ENCODE peak calls at places on chromosomes 2 and 18, in nine cellular contexts. W is thoracic aorta, G is cardiac muscle cell, Z is psoas muscle, R is GM23338, E is brain microvascular endothelial cell, C is upper lobe of left lung, O is sigmoid colon, S is AG04450. A is an unnamed sample.

GRCh38 chr2:84033347-84033974 is 425.6 kb downstream of the SUCLG1 start:
- DNase-seq in W (no peak), G (no peak), Z (no peak), R (no peak), E (no peak), C (no peak), O (no peak), S (no peak), A (no peak)

GRCh38 chr18:68796936-68797690 is 767 bp upstream of the CCDC102B start:
- DNase-seq in W (no peak), G (no peak), Z (no peak), R (peak; percentile 1), E (peak; percentile 95), C (no peak), O (no peak), S (no peak), A (no peak)

GRCh38 chr2:60885683-60886082 is 4.3 kb downstream of the REL start:
- DNase-seq in W (no peak), G (no peak), Z (no peak), R (no peak), E (no peak), C (no peak), O (no peak), S (no peak), A (no peak)

GRCh38 chr2:54569745-54570296 is 113.7 kb downstream of the SPTBN1 start:
- DNase-seq in W (no peak), G (no peak), Z (no peak), R (no peak), E (no peak), C (peak; percentile 37), O (no peak), S (no peak), A (peak; percentile 60)

GRCh38 chr18:31679133-31679731 is 5.1 kb downstream of the B4GALT6 start:
- DNase-seq in W (no peak), G (no peak), Z (no peak), R (no peak), E (peak; percentile 43), C (no peak), O (no peak), S (no peak), A (no peak)

GRCh38 chr18:34158881-34159690 is 65.6 kb downstream of the NOL4 start:
- DNase-seq in W (no peak), G (peak; percentile 83), Z (peak; percentile 10), R (peak; percentile 96), E (peak; percentile 4), C (no peak), O (peak; percentile 64), S (no peak), A (peak; percentile 25)

GRCh38 chr2:150207979-150208378 is 279.5 kb downstream of the RND3 start:
- DNase-seq in W (no peak), G (no peak), Z (no peak), R (no peak), E (no peak), C (no peak), O (no peak), S (no peak), A (peak; percentile 51)

GRCh38 chr18:2845175-2845574 is 1.6 kb upstream of the EMILIN2 start:
- DNase-seq in W (no peak), G (no peak), Z (no peak), R (no peak), E (no peak), C (peak; percentile 34), O (no peak), S (no peak), A (no peak)

GRCh38 chr18:2953935-2954641 is 58.9 kb downstream of the LPIN2 start:
- DNase-seq in W (no peak), G (no peak), Z (no peak), R (no peak), E (no peak), C (no peak), O (no peak), S (no peak), A (no peak)

DNA sequence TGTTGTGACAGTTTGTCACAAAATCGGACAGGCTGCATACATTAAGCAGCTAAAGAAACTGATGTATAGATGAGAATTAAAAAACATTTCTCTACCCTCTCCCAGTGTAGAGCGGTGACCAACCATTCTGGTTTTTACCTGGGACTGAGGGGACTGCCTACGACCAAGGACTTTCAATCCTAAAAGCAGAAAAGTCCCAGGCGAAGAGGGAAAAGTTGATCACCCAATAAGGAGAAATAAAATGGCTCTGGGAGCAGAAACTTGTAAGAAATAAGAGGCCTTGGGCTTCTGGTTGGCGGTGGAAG is 30.9 kb upstream of the YPEL5 start:
- DNase-seq in W (no peak), G (no peak), Z (no peak), R (no peak), E (no peak), C (no peak), O (no peak), S (no peak), A (no peak)
- TF ChIP-seq CTCF in W (no peak), G (no peak), Z (no peak), R (no peak), E (no peak), C (no peak), O (no peak), S (no peak), A (no peak)

GRCh38 chr2:240796543-240797499 is 23.2 kb downstream of the KIF1A start:
- DNase-seq in W (no peak), G (peak; percentile 22), Z (no peak), R (no peak), E (no peak), C (no peak), O (peak; percentile 39), S (no peak), A (no peak)
- H3K27me3 ChIP-seq in W (no peaks in the 10 kb centered on the region), G (no peaks in the 10 kb centered on the region), Z (peaks cover 13% of the 10 kb centered on the region), R (no peaks in the 10 kb centered on the region), E (peaks cover 17% of the 10 kb centered on the region), C (no peaks in the 10 kb centered on the region), O (peaks cover 41% of the 10 kb centered on the region), S (peaks cover 59% of the 10 kb centered on the region), A (peaks cover 64% of the 10 kb centered on the region)

GRCh38 chr2:113755690-113756063 is 765 bp downstream of the SLC35F5 start:
- DNase-seq in W (no peak), G (no peak), Z (no peak), R (peak; percentile 3), E (peak; percentile 31), C (no peak), O (no peak), S (no peak), A (no peak)

GRCh38 chr2:113754989-113755689 is 1.3 kb downstream of the SLC35F5 start:
- DNase-seq in W (no peak), G (peak; percentile 1), Z (no peak), R (no peak), E (no peak), C (no peak), O (no peak), S (no peak), A (no peak)

GRCh38 chr2:113757059-113757657 is 716 bp upstream of the SLC35F5 start:
- DNase-seq in W (no peak), G (no peak), Z (no peak), R (peak; percentile 1), E (no peak), C (no peak), O (no peak), S (no peak), A (no peak)

GRCh38 chr2:113756088-113757058 is at the start of gene SLC35F5:
- DNase-seq in W (peak; percentile 68), G (peak; percentile 94), Z (peak; percentile 95), R (peak; percentile 92), E (peak; percentile 82), C (peak; percentile 92), O (peak; percentile 94), S (peak; percentile 70), A (peak; percentile 95)

GRCh38 chr2:113754160-113754559 is 2.3 kb downstream of the SLC35F5 start:
- DNase-seq in W (no peak), G (no peak), Z (no peak), R (no peak), E (no peak), C (no peak), O (no peak), S (no peak), A (no peak)
- H3K4me3 ChIP-seq in W (peak overlapping the region; percentile 93), G (no peak overlapping the region), Z (peak overlapping the region; percentile 84), R (no peak overlapping the region), E (no peak overlapping the region), C (no peak overlapping the region), O (no peak overlapping the region), S (peak overlapping the region; percentile 98), A (no peak overlapping the region)

GRCh38 chr2:240556553-240557100 is 1.2 kb downstream of the ANKMY1 start:
- DNase-seq in W (no peak), G (peak; percentile 40), Z (peak; percentile 40), R (peak; percentile 79), E (peak; percentile 49), C (peak; percentile 36), O (no peak), S (no peak), A (peak; percentile 53)

GRCh38 chr2:240558229-240558885 is 569 bp upstream of the ANKMY1 start:
- DNase-seq in W (no peak), G (no peak), Z (peak; percentile 16), R (peak; percentile 68), E (no peak), C (no peak), O (peak; percentile 42), S (no peak), A (no peak)

GRCh38 chr2:240557808-240558207 is at the start of gene ANKMY1:
- DNase-seq in W (no peak), G (peak; percentile 88), Z (peak; percentile 77), R (peak; percentile 95), E (peak; percentile 47), C (peak; percentile 70), O (peak; percentile 73), S (no peak), A (peak; percentile 70)

GRCh38 chr2:240555541-240556250 is 2.1 kb downstream of the ANKMY1 start:
- DNase-seq in W (no peak), G (no peak), Z (no peak), R (no peak), E (no peak), C (no peak), O (no peak), S (no peak), A (no peak)

GRCh38 chr2:240557101-240557751 is 562 bp downstream of the ANKMY1 start:
- DNase-seq in W (no peak), G (no peak), Z (peak; percentile 16), R (peak; percentile 48), E (no peak), C (no peak), O (no peak), S (no peak), A (no peak)
- TF ChIP-seq CTCF in W (no peak), G (no peak), Z (no peak), R (peak; percentile 10), E (no peak), C (no peak), O (no peak), S (no peak), A (no peak)

DNA sequence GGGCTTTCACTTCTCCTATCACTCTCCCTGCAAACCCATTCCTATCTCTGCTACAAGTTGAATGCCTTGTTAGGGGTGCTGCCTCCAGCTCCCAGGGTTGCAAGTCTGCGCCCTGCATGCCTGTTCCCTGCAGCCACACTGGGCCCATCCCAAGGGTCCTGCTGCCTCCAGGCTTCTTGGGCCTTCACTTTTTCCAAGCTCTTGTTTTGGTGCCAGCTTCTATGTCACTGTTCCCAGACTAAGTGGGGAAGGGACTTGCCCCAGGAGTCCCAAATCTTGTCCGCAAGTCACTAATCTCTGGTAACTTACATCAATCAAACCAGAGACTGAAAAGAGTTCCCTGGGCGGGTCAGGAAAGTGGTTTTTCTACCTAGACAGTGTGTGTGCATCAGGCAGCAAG is 65.4 kb downstream of the ZCCHC2 start:
- DNase-seq in W (no peak), G (no peak), Z (no peak), R (no peak), E (no peak), C (no peak), O (no peak), S (no peak), A (no peak)
- H3K27me3 ChIP-seq in W (no peaks in the 10 kb centered on the region), G (no peaks in the 10 kb centered on the region), Z (no peaks in the 10 kb centered on the region), R (no peaks in the 10 kb centered on the region), E (no peaks in the 10 kb centered on the region), C (no peaks in the 10 kb centered on the region), O (no peaks in the 10 kb centered on the region), S (peaks cover 7% of the 10 kb centered on the region), A (peaks cover 5% of the 10 kb centered on the region)

GRCh38 chr2:72694715-72695496 is 130.9 kb downstream of the EXOC6B start:
- DNase-seq in W (no peak), G (peak; percentile 82), Z (peak; percentile 28), R (peak; percentile 15), E (peak; percentile 50), C (no peak), O (peak; percentile 72), S (peak; percentile 47), A (peak; percentile 47)
- H3K4me3 ChIP-seq in W (no peak overlapping the region), G (peak overlapping the region; percentile 6), Z (no peak overlapping the region), R (no peak overlapping the region), E (no peak overlapping the region), C (no peak overlapping the region), O (peak overlapping the region; percentile 9), S (no peak overlapping the region), A (no peak overlapping the region)